ENCODE peak calls at places on chromosomes 3 and 15, in eight cellular contexts. T is uterus; J is stomach; H is right cardiac atrium; R is body of pancreas; V is OCI-LY7; B is naive thymus-derived CD4-positive, alpha-beta T cell; C is adrenal gland. Y is an unnamed sample.

GRCh38 chr15:101115887-101116680 is 135.8 kb downstream of the CHSY1 start:
- DNase-seq in B (no peak), T (peak; percentile 68), R (peak; percentile 62), H (peak; percentile 82), C (peak; percentile 35), V (no peak), J (no peak), Y (no peak)

GRCh38 chr3:4906107-4906621 is 73.1 kb upstream of the BHLHE40 start:
- DNase-seq in J (no peak), H (no peak), C (no peak), B (no peak), R (no peak), V (no peak), T (no peak), Y (no peak)

GRCh38 chr15:35293353-35294130 is 208.4 kb upstream of the NANOGP8 start:
- DNase-seq in B (no peak), H (no peak), C (peak; percentile 51), R (no peak), J (no peak), V (no peak), T (no peak), Y (no peak)

GRCh38 chr15:45129651-45130129 is at the start of the genes DUOX1 and DUOXA1:
- DNase-seq in C (peak; percentile 58), R (no peak), B (no peak), J (peak; percentile 85), H (peak; percentile 88), V (no peak), T (no peak), Y (no peak)

GRCh38 chr3:129286081-129286480 is 7.4 kb downstream of the HMCES start:
- DNase-seq in T (no peak), J (no peak), B (no peak), V (no peak), H (no peak), R (no peak), C (no peak), Y (no peak)

GRCh38 chr3:107268461-107268860 is 108.8 kb upstream of the CCDC54 start:
- DNase-seq in J (no peak), H (no peak), B (no peak), V (no peak), T (no peak), C (no peak), R (no peak), Y (no peak)

GRCh38 chr3:39096775-39097174 is 10.7 kb downstream of the GORASP1 start:
- DNase-seq in H (no peak), J (no peak), V (no peak), T (no peak), B (no peak), R (peak; percentile 66), C (no peak), Y (no peak)

GRCh38 chr15:74258456-74259323 is 22.6 kb downstream of the CCDC33 start:
- DNase-seq in T (no peak), V (no peak), B (no peak), J (no peak), H (peak; percentile 27), R (no peak), C (no peak), Y (no peak)

GRCh38 chr3:57184516-57184915 is 15.3 kb downstream of the HESX1 start:
- DNase-seq in B (no peak), R (no peak), T (no peak), C (no peak), J (no peak), V (no peak), H (no peak), Y (no peak)

GRCh38 chr3:195856410-195857084 is 44.8 kb upstream of the MUC4 start:
- DNase-seq in C (no peak), V (no peak), J (no peak), R (no peak), B (no peak), H (no peak), T (no peak), Y (no peak)

GRCh38 chr3:32110233-32110760 is 3.9 kb downstream of the GPD1L start:
- DNase-seq in V (no peak), J (no peak), T (no peak), R (no peak), H (no peak), C (no peak), B (no peak), Y (no peak)

DNA sequence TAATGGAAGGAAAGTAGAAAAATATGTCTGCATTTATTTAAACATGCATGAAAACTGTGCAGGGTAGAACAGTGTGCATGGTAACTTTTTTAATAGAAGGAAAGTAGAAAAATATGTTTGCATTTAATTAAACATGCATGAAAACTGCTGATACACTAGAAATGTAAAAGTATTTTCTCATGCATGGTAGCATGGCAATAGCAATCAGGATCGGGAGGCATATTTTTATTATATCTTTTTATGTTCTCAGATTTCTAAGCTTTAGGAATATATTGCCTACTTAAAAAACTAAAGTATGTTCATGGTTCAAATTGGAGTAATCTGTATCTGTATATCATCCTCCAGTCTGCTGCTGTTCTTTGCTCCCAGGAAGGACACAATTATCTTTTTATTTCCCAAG is 1468.9 kb upstream of the GBE1 start:
- DNase-seq in H (no peak), J (no peak), T (no peak), V (no peak), C (no peak), R (no peak), B (no peak), Y (no peak)
- H3K9me3 ChIP-seq in H (no peaks in the 10 kb centered on the region), J (no peaks in the 10 kb centered on the region), T (no peaks in the 10 kb centered on the region), V (peaks cover 4% of the 10 kb centered on the region), C (no peaks in the 10 kb centered on the region), R (no peaks in the 10 kb centered on the region), B (no peaks in the 10 kb centered on the region), Y (no peaks in the 10 kb centered on the region)

GRCh38 chr3:23480324-23480704 is 277.2 kb downstream of the UBE2E2 start:
- DNase-seq in T (no peak), H (no peak), C (no peak), R (no peak), J (no peak), B (no peak), V (no peak), Y (no peak)
- H3K9me3 ChIP-seq in T (no peaks in the 10 kb centered on the region), H (no peaks in the 10 kb centered on the region), C (no peaks in the 10 kb centered on the region), R (no peaks in the 10 kb centered on the region), J (no peaks in the 10 kb centered on the region), B (no peaks in the 10 kb centered on the region), V (peaks cover 46% of the 10 kb centered on the region), Y (no peaks in the 10 kb centered on the region)

GRCh38 chr15:27899583-27900295 is 199.4 kb downstream of the OCA2 start:
- DNase-seq in J (no peak), H (no peak), V (no peak), R (no peak), C (no peak), T (no peak), B (no peak), Y (no peak)
- H3K9me3 ChIP-seq in J (no peaks in the 10 kb centered on the region), H (peaks cover under 1% of the 10 kb centered on the region), V (no peaks in the 10 kb centered on the region), R (no peaks in the 10 kb centered on the region), C (no peaks in the 10 kb centered on the region), T (no peaks in the 10 kb centered on the region), B (no peaks in the 10 kb centered on the region), Y (no peaks in the 10 kb centered on the region)

GRCh38 chr3:44729384-44729910 is at the start of gene ZNF501:
- DNase-seq in T (peak; percentile 92), B (peak; percentile 75), H (peak; percentile 99), R (peak; percentile 96), V (peak; percentile 78), J (peak; percentile 94), C (peak; percentile 87), Y (peak; percentile 72)

DNA sequence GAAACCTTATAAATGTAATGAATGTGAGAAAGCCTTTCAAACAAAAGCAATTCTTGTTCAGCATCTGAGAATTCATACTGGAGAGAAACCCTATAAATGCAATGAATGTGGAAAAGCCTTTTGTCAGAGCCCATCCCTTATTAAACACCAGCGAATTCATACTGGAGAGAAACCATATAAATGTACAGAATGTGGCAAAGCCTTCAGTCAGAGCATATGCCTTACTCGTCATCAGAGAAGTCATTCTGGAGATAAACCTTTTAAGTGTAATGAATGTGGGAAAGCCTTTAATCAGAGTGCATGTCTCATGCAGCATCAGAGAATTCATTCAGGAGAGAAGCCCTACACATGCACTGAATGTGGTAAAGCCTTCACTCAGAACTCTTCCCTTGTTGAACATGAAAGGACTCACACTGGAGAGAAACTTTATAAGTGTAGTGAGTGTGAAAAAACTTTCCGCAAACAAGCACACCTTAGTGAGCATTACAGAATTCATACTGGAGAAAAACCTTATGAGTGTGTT is 5.3 kb downstream of the ZNF501 start:
- DNase-seq in R (no peak), J (no peak), B (no peak), H (no peak), T (no peak), C (no peak), V (no peak), Y (no peak)
- H3K9me3 ChIP-seq in R (peaks cover 6% of the 10 kb centered on the region), J (peaks cover 48% of the 10 kb centered on the region), B (peaks cover 11% of the 10 kb centered on the region), H (peaks cover 14% of the 10 kb centered on the region), T (no peaks in the 10 kb centered on the region), C (peaks cover 74% of the 10 kb centered on the region), V (peaks cover 55% of the 10 kb centered on the region), Y (peaks cover 37% of the 10 kb centered on the region)

DNA sequence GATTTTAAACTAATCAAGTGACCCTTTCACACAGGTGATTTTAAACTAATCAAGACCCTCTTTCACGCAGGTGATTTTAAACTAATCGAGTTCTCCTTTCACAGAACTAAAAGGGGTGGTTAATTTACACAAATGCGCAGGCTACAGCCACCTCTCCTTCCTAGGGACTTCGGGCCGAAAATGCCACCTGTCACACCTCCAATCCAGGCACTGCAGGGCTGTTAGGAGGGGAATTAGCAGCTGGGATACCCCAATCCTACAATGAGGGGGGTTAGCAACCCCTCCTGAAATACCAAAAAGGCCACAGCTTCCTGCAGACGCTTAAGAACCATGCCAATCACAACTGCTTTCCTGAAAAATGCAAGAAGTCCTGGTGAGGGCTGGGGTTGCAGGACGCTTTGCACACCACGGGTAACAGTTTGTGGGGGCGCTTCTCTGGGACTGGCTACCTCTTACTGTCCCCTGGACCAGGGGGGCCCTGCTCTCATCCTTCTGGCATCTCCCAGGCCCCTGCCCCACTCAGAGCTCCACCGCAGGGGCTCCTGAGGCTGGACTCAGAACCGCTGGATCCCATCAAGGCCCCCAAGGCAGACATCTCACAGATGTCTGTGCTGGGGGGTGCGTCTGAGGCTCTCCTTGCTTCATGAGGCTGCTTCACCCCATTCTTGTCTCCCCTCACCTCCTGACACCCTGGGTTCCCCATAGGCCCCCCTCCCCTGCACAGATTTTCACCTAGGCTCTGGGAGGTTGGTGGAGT is 145.9 kb downstream of the OR4M2 start:
- DNase-seq in V (no peak), C (no peak), R (no peak), B (no peak), H (peak; percentile 40), T (no peak), J (no peak), Y (no peak)
- H3K9me3 ChIP-seq in V (no peaks in the 10 kb centered on the region), C (no peaks in the 10 kb centered on the region), R (no peaks in the 10 kb centered on the region), B (no peaks in the 10 kb centered on the region), H (no peaks in the 10 kb centered on the region), T (no peaks in the 10 kb centered on the region), J (no peaks in the 10 kb centered on the region), Y (no peaks in the 10 kb centered on the region)